ENCODE peak calls at places on chromosome 11, in nine cellular contexts. Q, D, X, C, W, B, P, V and E are unnamed samples.

GRCh38 chr11:129146196-129146595 is 45.9 kb downstream of the ARHGAP32 start:
- DNase-seq in C (no peak), V (peak; percentile 43), X (peak; percentile 6), D (no peak), W (no peak), P (no peak), B (no peak), Q (no peak), E (no peak)

GRCh38 chr11:127632971-127633680 is 632.6 kb upstream of the KIRREL3 start:
- DNase-seq in P (no peak), X (peak; percentile 40), V (no peak), Q (no peak), W (no peak), D (no peak), C (no peak), B (no peak), E (no peak)

GRCh38 chr11:126419801-126420729 is 64.6 kb downstream of the ST3GAL4 start:
- DNase-seq in X (no peak), V (peak; percentile 58), B (no peak), W (no peak), P (no peak), D (no peak), Q (no peak), C (no peak), E (no peak)

GRCh38 chr11:104650234-104650633 is 248.0 kb downstream of the CASP12 start:
- DNase-seq in D (no peak), W (no peak), Q (no peak), V (no peak), X (no peak), B (no peak), C (peak; percentile 38), P (no peak), E (no peak)

GRCh38 chr11:129192150-129192549 is at the start of gene ARHGAP32:
- DNase-seq in V (no peak), B (no peak), W (no peak), C (no peak), Q (no peak), X (no peak), D (no peak), P (no peak), E (no peak)

GRCh38 chr11:66858939-66859685 is 2.2 kb downstream of the LRFN4 start:
- DNase-seq in D (no peak), V (no peak), Q (no peak), W (no peak), X (no peak), C (no peak), B (no peak), P (no peak), E (no peak)

GRCh38 chr11:58622344-58622743 is at the start of gene CNTF:
- DNase-seq in X (peak; percentile 47), C (no peak), V (no peak), P (no peak), W (no peak), Q (no peak), D (no peak), B (no peak), E (no peak)

GRCh38 chr11:96207459-96208449 is 135.2 kb downstream of the MAML2 start:
- DNase-seq in B (no peak), C (no peak), X (peak; percentile 8), Q (no peak), P (no peak), D (no peak), W (peak; percentile 64), V (peak; percentile 56), E (no peak)

GRCh38 chr11:44727373-44728084 is 767 bp downstream of the TSPAN18 start:
- DNase-seq in X (peak; percentile 82), W (peak; percentile 91), B (peak; percentile 92), C (peak; percentile 94), P (no peak), D (peak; percentile 82), Q (no peak), V (peak; percentile 90), E (no peak)

GRCh38 chr11:44727114-44727372 is 281 bp downstream of the TSPAN18 start:
- DNase-seq in D (no peak), C (no peak), P (no peak), V (peak; percentile 16), W (no peak), X (no peak), Q (no peak), B (no peak), E (no peak)

GRCh38 chr11:44725016-44725651 is 1.6 kb upstream of the TSPAN18 start:
- DNase-seq in Q (no peak), X (peak; percentile 21), W (no peak), C (no peak), V (no peak), D (no peak), B (no peak), P (no peak), E (no peak)

GRCh38 chr11:44728085-44728410 is 1.3 kb downstream of the TSPAN18 start:
- DNase-seq in W (no peak), X (no peak), V (no peak), C (no peak), P (no peak), B (no peak), D (no peak), Q (no peak), E (no peak)

DNA sequence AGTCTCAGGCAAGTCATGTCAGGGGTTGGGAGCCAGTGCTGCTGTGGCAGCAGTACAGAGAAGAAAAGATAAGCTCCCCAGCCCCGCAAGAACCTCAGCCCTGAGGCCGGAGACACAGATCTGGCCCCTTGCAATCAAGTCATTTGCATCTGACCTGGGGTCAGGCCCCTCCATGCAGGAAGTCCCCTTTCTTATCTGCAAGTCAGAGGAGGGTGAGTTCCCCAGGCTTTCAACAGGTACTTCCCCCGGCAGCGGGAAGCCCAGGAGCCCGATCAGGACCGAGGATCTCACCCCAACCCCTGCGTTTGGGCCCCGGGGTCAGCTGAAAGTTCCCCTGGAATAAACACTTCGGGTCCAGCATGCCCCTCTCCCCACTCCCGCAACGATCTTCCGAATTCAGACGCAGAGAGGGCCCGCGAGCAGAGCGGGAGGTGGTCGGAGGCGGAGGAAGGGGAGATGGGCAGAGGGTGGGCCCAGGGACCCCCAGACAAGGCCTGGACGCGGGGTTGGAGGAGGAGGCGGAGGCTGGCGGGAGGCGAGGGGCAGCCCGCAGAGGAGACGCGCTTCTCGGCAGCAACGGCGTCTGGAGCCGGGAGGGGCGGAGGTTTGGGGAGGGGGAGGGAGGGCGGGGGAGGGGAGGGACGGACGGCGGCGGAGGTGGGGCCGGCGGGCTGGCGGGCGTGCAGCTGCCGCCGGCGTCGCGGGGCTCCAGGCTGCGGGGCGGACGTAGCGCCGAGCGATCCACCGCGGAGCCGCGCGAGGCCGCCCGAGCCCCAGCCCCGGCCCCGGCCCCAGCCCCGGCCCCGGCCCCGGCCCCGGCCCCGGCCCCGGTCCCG is at the start of gene TSPAN18:
- DNase-seq in P (no peak), D (no peak), W (peak; percentile 69), X (peak; percentile 32), V (peak; percentile 29), B (peak; percentile 54), C (peak; percentile 90), Q (no peak), E (no peak)
- H3K4me3 ChIP-seq in P (peak within 1 kb of the TSS; percentile 24), D (peak within 1 kb of the TSS; percentile 71), W (peak within 1 kb of the TSS; percentile 94), X (peak within 1 kb of the TSS; percentile 66), V (peak within 1 kb of the TSS; percentile 60), B (peak within 1 kb of the TSS; percentile 62), C (peak within 1 kb of the TSS; percentile 97), Q (peak within 1 kb of the TSS; percentile 35), E (peak within 1 kb of the TSS; percentile 75)

GRCh38 chr11:68296344-68297051 is 15.9 kb upstream of the LRP5 start:
- DNase-seq in X (no peak), W (no peak), P (no peak), Q (no peak), B (no peak), D (no peak), C (no peak), V (no peak), E (no peak)

GRCh38 chr11:68298659-68299516 is 13.5 kb upstream of the LRP5 start:
- DNase-seq in X (no peak), B (no peak), Q (no peak), V (no peak), W (peak; percentile 38), C (no peak), P (no peak), D (no peak), E (no peak)

GRCh38 chr11:68297812-68298658 is 14.4 kb upstream of the LRP5 start:
- DNase-seq in X (peak; percentile 81), P (peak; percentile 14), W (peak; percentile 89), D (peak; percentile 86), Q (no peak), V (peak; percentile 87), B (peak; percentile 80), C (peak; percentile 84), E (no peak)

GRCh38 chr11:68297052-68297378 is 15.4 kb upstream of the LRP5 start:
- DNase-seq in B (no peak), W (no peak), Q (no peak), X (no peak), C (no peak), V (no peak), D (no peak), P (no peak), E (no peak)

DNA sequence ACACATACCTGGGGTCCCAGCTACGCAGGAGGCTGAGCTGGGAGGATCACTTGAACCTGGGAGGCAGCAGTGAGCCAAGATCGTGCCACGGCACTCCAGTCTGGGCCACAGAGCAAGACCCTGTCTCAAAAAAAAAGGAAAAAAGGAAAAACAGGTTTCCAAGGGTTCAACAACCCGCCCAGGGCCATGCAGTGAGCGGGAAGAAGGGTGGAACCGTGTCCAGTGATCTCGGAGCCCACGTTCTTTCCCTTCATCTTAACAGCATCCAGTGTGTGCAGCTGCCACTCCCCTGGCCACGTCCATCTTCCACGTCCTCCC is 14.9 kb upstream of the LRP5 start:
- DNase-seq in W (no peak), P (no peak), C (no peak), Q (no peak), B (no peak), D (no peak), V (no peak), X (no peak), E (no peak)
- H3K4me3 ChIP-seq in W (no peak overlapping the region), P (no peak overlapping the region), C (no peak overlapping the region), Q (no peak overlapping the region), B (no peak overlapping the region), D (peak overlapping the region; percentile 12), V (no peak overlapping the region), X (peak overlapping the region; percentile 31), E (no peak overlapping the region)

GRCh38 chr11:95155385-95155784 is 65.7 kb downstream of the ENDOD1 start:
- DNase-seq in X (no peak), B (no peak), W (no peak), D (no peak), C (no peak), Q (no peak), V (no peak), P (no peak), E (no peak)

GRCh38 chr11:95153857-95154246 is 64.2 kb downstream of the ENDOD1 start:
- DNase-seq in W (no peak), X (no peak), P (no peak), B (no peak), V (no peak), Q (no peak), C (no peak), D (no peak), E (no peak)

GRCh38 chr11:95150977-95151684 is 61.5 kb downstream of the ENDOD1 start:
- DNase-seq in B (peak; percentile 90), W (peak; percentile 96), V (peak; percentile 97), Q (no peak), D (peak; percentile 96), C (peak; percentile 97), P (peak; percentile 61), X (peak; percentile 97), E (no peak)

GRCh38 chr11:95154514-95154913 is 64.9 kb downstream of the ENDOD1 start:
- DNase-seq in D (no peak), W (peak; percentile 71), P (no peak), B (peak; percentile 28), V (peak; percentile 70), Q (no peak), C (peak; percentile 80), X (peak; percentile 80), E (no peak)

DNA sequence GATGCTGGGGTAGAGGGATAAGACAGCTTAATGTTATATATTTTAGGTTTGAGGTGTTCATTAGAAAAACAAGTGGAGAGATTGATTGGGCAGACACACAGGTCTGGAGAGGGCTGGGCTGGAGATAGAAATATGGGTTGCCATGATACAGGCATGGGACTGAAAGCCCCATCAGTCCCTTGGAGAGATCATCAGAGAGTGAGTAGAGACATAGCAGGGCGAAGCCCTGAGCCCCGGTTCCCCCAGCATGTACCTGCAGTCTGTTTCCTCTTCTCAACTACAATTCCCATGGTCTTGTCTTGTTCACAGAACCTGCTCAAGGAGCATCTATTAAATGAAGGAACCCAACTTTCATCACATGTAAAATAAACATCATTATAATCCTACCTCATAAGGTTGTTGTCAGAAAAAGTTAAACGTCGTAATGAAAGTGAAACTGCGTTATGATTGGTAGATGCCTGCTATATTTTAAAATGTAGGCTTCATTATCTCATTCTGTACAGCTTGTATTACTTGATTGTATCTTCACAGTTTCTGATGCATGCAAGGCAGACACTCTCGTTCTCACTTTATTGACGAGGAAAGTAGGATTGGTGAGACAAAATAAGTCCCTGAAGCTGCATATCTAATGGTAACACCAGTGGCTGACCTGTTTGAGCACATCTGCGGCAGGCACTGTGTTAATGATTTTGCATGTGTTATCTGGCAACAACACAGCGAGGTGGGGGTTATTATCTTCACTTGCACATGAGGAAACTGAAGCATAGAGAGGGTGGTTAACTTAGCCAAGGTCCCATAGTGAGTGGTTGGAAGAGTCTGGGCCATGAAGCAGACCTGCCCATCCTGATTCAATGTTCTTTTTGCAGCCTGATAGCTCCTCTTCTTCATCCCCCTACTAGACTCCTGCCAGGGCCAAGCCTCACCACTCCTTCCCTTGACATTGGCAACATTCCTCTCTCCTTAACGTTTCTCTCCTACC is 63.5 kb downstream of the ENDOD1 start:
- DNase-seq in P (no peak), V (no peak), D (no peak), C (no peak), X (no peak), Q (no peak), W (no peak), B (no peak), E (no peak)
- H3K4me3 ChIP-seq in P (no peak overlapping the region), V (no peak overlapping the region), D (peak overlapping the region; percentile 25), C (no peak overlapping the region), X (no peak overlapping the region), Q (no peak overlapping the region), W (no peak overlapping the region), B (peak overlapping the region; percentile 29), E (no peak overlapping the region)

GRCh38 chr11:65585396-65586246 is 9.8 kb downstream of the EHBP1L1 start:
- DNase-seq in V (no peak), D (no peak), B (no peak), Q (no peak), W (no peak), P (no peak), C (no peak), X (no peak), E (no peak)
- H3K4me3 ChIP-seq in V (no peak overlapping the region), D (no peak overlapping the region), B (no peak overlapping the region), Q (no peak overlapping the region), W (no peak overlapping the region), P (no peak overlapping the region), C (no peak overlapping the region), X (no peak overlapping the region), E (no peak overlapping the region)